ENCODE peak calls at places on chromosomes 11 and 22, in eight cellular contexts. J is tibial artery, C is H9, P is A549, R is ovary, N is GM13977, W is astrocyte of the spinal cord, M is omental fat pad. G is an unnamed sample.

GRCh38 chr11:24078056-24078455 is 418.8 kb upstream of the LUZP2 start:
- DNase-seq in J (no peak), C (no peak), P (no peak), R (no peak), N (no peak), W (no peak), M (no peak), G (no peak)

GRCh38 chr22:23180893-23181762 is 819 bp downstream of the BCR start:
- DNase-seq in J (peak), C (no peak), P (no peak), R (peak), N (peak), W (no peak), M (no peak), G (no peak)

GRCh38 chr11:130177782-130178181 is 18.2 kb downstream of the ST14 start:
- DNase-seq in J (no peak), C (no peak), P (no peak), R (no peak), N (no peak), W (no peak), M (no peak), G (no peak)

GRCh38 chr22:21766933-21767462 is 31.4 kb upstream of the YPEL1 start:
- DNase-seq in J (no peak), C (no peak), P (no peak), R (no peak), N (peak), W (no peak), M (no peak), G (no peak)

GRCh38 chr22:27801616-27802388 is at the start of gene MN1:
- DNase-seq in J (peak), C (peak), P (peak), R (peak), N (peak), W (peak), M (no peak), G (no peak)

GRCh38 chr11:68663482-68664010 is 20.8 kb upstream of the GAL start:
- DNase-seq in J (peak), C (no peak), P (no peak), R (no peak), N (no peak), W (no peak), M (no peak), G (no peak)

GRCh38 chr11:17725174-17725573 is 5.8 kb downstream of the MYOD1 start:
- DNase-seq in J (no peak), C (no peak), P (no peak), R (no peak), N (no peak), W (no peak), M (no peak), G (no peak)

GRCh38 chr11:62905927-62906531 is 15.1 kb downstream of the CHRM1 start:
- DNase-seq in J (peak), C (peak), P (peak), R (peak), N (peak), W (peak), M (peak), G (peak)

GRCh38 chr11:85459304-85459703 is 167.8 kb downstream of the DLG2 start:
- DNase-seq in J (no peak), C (no peak), P (no peak), R (no peak), N (no peak), W (no peak), M (no peak), G (no peak)

GRCh38 chr11:85945296-85945695 is 90.1 kb downstream of the CCDC83 start:
- DNase-seq in J (no peak), C (no peak), P (no peak), R (no peak), N (no peak), W (no peak), M (no peak), G (no peak)

GRCh38 chr22:41911292-41911611 is 3.6 kb downstream of the SHISA8 start:
- DNase-seq in J (no peak), C (peak), P (no peak), R (no peak), N (peak), W (no peak), M (no peak), G (no peak)

GRCh38 chr11:66264893-66265292 is 3.5 kb upstream of the RAB1B start:
- DNase-seq in J (no peak), C (peak), P (no peak), R (peak), N (no peak), W (no peak), M (no peak), G (no peak)
- TF ChIP-seq CTCF in J (no peak), C (peak), P (peak), R (no peak), N (peak), W (peak), M (no peak), G (peak)

DNA sequence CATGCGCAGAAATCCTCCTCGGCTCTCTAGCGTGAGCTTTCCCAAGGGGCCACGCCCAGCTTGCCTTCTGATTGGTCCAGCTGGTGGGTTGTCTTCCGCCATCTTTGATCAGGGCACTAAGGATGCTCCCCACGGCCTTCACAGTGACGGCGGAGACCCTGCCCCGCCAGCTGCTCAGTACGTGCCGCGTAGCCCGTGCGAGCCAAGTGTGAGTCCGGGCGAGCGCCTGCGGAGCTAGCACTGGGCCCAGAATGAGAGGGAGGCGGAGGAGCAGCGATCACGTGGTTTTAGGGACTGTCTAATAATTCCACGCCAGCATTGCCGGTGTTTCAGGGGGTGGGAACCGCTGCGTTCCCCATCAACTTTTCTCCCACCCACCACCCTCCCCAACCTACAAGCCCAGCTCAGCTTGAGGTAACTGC is 1.6 kb upstream of the MTFP1 start:
- DNase-seq in J (peak), C (peak), P (peak), R (peak), N (peak), W (peak), M (peak), G (peak)
- TF ChIP-seq CTCF in J (no peak), C (no peak), P (no peak), R (no peak), N (no peak), W (no peak), M (no peak), G (no peak)

DNA sequence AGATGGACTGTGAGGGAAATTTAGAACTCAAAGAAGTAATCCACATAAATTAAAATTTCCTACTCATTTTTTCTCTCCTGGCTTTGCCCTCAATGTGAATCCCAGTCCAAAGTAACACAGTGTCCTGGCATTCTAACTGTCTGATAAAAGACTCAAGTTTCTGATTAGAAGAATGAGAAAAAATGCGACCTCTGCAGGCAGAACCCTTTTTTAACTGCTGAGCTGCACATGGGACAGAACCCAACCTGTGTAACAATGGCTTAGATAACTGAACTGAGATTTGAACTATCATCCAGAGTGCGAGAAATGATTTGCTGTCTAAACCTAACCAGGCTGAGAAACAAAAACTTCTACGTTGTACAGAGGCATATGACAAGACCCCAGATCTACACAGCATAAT is 385.6 kb upstream of the LRRC4C start:
- DNase-seq in J (no peak), C (no peak), P (no peak), R (no peak), N (no peak), W (no peak), M (no peak), G (no peak)
- TF ChIP-seq CTCF in J (no peak), C (peak), P (no peak), R (no peak), N (no peak), W (no peak), M (no peak), G (no peak)

GRCh38 chr22:50471962-50472361 is 2.9 kb downstream of the SBF1 start:
- DNase-seq in J (no peak), C (no peak), P (no peak), R (no peak), N (no peak), W (no peak), M (no peak), G (no peak)

GRCh38 chr22:50475652-50476002 is 792 bp upstream of the SBF1 start:
- DNase-seq in J (no peak), C (no peak), P (no peak), R (no peak), N (no peak), W (no peak), M (no peak), G (no peak)

GRCh38 chr22:50473088-50473487 is 1.7 kb downstream of the SBF1 start:
- DNase-seq in J (no peak), C (no peak), P (peak), R (no peak), N (no peak), W (no peak), M (no peak), G (no peak)

GRCh38 chr22:50474711-50475651 is at the start of gene SBF1:
- DNase-seq in J (peak), C (peak), P (peak), R (peak), N (peak), W (peak), M (peak), G (peak)

DNA sequence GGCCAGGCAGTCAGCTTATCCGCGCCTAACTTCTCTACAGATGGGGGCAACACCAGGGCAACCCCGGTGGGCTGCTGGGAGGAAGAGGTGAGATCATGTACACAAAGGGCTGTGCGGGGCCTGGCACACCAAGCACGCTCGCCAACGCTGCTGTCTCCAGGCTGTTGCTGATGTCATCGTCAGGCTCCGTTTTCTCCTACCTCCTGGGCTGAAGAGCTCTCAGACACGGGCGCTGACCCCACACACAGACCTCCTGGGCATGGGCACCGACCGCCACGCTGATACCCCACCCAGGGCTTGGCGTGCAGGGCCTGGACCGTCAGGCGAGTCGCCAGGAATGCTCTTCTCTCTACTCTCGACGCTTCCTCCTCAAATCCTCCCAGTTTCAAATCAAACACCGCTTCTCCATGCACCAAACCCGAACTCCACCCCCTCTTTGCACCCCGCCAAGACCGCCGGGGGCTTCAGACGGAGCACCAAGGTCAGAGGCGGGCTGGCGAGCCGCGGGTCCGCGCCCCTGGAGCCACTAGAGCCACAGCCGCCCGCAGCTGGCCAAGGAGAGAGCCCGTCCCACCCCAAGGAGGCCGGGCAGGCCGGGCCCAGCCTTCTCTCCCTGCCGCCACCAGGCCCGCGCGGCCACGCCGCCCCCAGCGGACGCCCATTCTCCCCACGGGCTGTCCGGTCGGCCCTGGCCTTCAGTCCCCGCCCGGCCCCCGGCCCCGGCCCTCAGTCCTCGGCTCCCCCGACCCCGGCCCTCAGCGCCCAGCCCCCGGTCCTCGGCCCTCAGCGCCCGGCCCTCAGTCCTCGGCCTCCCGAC is 772 bp downstream of the SBF1 start:
- DNase-seq in J (no peak), C (no peak), P (no peak), R (peak), N (no peak), W (peak), M (no peak), G (no peak)
- TF ChIP-seq CTCF in J (no peak), C (no peak), P (no peak), R (no peak), N (no peak), W (no peak), M (no peak), G (no peak)

GRCh38 chr11:108648528-108648885 is 16.4 kb upstream of the DDX10 start:
- DNase-seq in J (no peak), C (no peak), P (no peak), R (no peak), N (no peak), W (no peak), M (no peak), G (no peak)
- TF ChIP-seq CTCF in J (no peak), C (no peak), P (no peak), R (no peak), N (no peak), W (no peak), M (no peak), G (no peak)

DNA sequence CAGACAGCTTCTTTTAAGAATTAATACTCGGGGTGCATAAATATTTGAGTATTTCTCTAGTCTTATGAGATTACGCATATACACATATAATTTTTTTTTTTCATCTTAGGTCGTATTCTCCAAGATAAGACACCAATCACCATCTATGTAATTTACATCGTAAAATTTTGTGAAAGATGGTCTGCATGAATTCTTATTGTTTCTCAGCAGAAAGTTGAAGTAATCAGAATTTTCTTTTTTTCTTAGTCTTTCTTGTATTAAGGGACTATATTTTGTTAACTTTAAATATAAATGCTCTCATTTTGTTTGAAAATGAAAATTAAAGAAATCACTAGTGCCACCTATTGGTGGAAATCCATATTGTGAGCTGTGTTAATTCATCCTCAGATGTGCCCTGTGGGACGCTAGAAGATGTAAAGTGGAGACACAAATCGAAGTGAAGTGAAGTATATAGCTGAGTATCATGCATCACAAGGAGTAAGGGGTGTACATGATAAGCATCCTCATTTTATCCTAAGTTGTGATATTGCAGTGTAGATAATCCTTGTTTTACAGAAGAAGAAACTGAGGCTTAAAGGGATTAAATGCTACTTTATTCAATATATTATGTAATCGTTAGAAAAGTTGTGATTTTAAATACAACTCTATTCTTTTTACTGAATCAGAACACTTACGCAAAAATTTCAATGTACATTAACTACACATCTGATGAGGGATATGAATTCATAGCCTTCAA is 2084.3 kb downstream of the LRRC4C start:
- DNase-seq in J (no peak), C (no peak), P (peak), R (no peak), N (peak), W (peak), M (no peak), G (no peak)
- TF ChIP-seq CTCF in J (peak), C (peak), P (peak), R (no peak), N (peak), W (peak), M (no peak), G (peak)

DNA sequence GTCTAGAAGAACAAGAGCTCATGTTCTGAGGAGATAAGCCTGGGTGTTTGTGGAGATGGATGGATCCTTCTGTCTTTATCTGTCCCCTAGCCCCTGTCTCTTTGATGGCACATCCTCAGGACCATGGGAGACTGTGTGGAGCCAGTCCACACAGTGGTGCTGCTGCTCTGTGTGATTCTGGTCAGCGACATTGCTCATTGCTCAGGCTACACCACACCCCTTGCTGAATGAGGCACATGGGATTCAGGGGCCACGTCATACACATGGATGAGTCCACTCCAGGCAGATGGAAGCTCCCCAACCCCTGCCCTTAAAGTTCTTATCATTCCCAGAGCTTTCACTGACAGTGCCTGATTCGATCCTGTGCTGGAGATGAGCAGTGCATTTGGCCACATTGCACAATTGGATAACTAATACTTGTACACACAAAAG is 222.2 kb downstream of the NAV2 start:
- DNase-seq in J (no peak), C (no peak), P (no peak), R (no peak), N (no peak), W (peak), M (no peak), G (no peak)
- TF ChIP-seq CTCF in J (no peak), C (no peak), P (no peak), R (no peak), N (no peak), W (no peak), M (no peak), G (no peak)

G was measured in AG09319.